ENCODE peak calls at places on chromosomes 16 and 17, in five cellular contexts. E, R, P, A and Q are unnamed samples.

GRCh38 chr17:73801455-73802100 is 157.3 kb upstream of the SDK2 start:
- DNase-seq in E (no peak), R (no peak), P (no peak), A (no peak), Q (no peak)

GRCh38 chr17:37417852-37418251 is 11.2 kb downstream of the TADA2A start:
- DNase-seq in E (no peak), R (peak; percentile 85), P (peak; percentile 30), A (no peak), Q (no peak)

GRCh38 chr17:81928497-81929252 is 1.1 kb upstream of the MAFG start:
- DNase-seq in E (no peak), R (no peak), P (no peak), A (no peak), Q (no peak)

GRCh38 chr17:34862384-34862783 is 98.9 kb downstream of the CCT6B start:
- DNase-seq in E (no peak), R (no peak), P (no peak), A (no peak), Q (no peak)

GRCh38 chr16:89636663-89637062 is 20.8 kb downstream of the CHMP1A start:
- DNase-seq in E (no peak), R (no peak), P (no peak), A (no peak), Q (no peak)

GRCh38 chr17:76640550-76641380 is 2.8 kb downstream of the ST6GALNAC1 start:
- DNase-seq in E (no peak), R (no peak), P (no peak), A (no peak), Q (no peak)

GRCh38 chr17:38730526-38731379 is 612 bp downstream of the CISD3 start:
- DNase-seq in E (peak; percentile 91), R (peak; percentile 42), P (peak; percentile 49), A (peak; percentile 64), Q (peak; percentile 42)

GRCh38 chr17:42704495-42705494 is 22.5 kb downstream of the CNTNAP1 start:
- DNase-seq in E (no peak), R (no peak), P (no peak), A (no peak), Q (no peak)

GRCh38 chr17:74960739-74961342 is 11.7 kb downstream of the HID1 start:
- DNase-seq in E (no peak), R (peak; percentile 30), P (peak; percentile 18), A (no peak), Q (peak; percentile 18)

GRCh38 chr17:75228305-75228704 is 22.8 kb downstream of the NUP85 start:
- DNase-seq in E (no peak), R (no peak), P (no peak), A (no peak), Q (no peak)

GRCh38 chr17:70040336-70040735 is 34.7 kb upstream of the KCNJ16 start:
- DNase-seq in E (no peak), R (peak; percentile 33), P (no peak), A (no peak), Q (no peak)

GRCh38 chr17:2230877-2231276 is 72.7 kb downstream of the SMG6 start:
- DNase-seq in E (no peak), R (peak; percentile 71), P (no peak), A (no peak), Q (no peak)

GRCh38 chr17:2937331-2938003 is 125.9 kb downstream of the OR1D5 start:
- DNase-seq in E (no peak), R (peak; percentile 36), P (no peak), A (no peak), Q (peak; percentile 38)

GRCh38 chr16:4193920-4194319 is 48.0 kb downstream of the SRL start:
- DNase-seq in E (peak; percentile 10), R (no peak), P (no peak), A (no peak), Q (no peak)

GRCh38 chr17:77783991-77784820 is 174.3 kb upstream of the TNRC6C start:
- DNase-seq in E (no peak), R (no peak), P (no peak), A (no peak), Q (no peak)

GRCh38 chr16:79293831-79294230 is 306.7 kb downstream of the MAF start:
- DNase-seq in E (no peak), R (no peak), P (no peak), A (no peak), Q (no peak)

GRCh38 chr17:82299452-82299851 is 18.0 kb downstream of the CD7 start:
- DNase-seq in E (no peak), R (no peak), P (no peak), A (no peak), Q (no peak)

GRCh38 chr16:22008215-22009142 is 568 bp downstream of the MOSMO start:
- DNase-seq in E (no peak), R (no peak), P (no peak), A (no peak), Q (no peak)

DNA sequence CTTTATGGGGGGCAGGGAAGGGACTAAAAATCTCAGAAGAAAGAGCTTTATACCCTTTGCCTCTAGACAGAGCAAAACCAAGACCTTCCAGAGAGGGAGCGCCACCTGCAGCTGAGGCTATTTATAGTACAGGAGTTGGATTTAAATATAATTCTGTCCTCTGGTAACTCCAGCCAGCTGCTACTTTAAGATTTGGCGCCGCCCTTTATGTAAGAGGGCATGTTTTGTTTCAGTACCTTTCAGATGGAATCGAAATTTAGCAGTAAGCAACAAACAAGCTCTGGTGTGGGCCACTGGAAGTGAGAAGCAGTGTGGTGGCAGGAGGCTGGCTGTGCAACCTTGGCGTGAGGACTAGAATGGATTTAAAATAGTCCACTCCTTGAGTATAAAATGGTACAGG is 5.2 kb upstream of the GUCY2D start:
- DNase-seq in E (peak; percentile 69), R (peak; percentile 36), P (peak; percentile 36), A (peak; percentile 39), Q (peak; percentile 28)
- TF ChIP-seq CTCF in E (peak; percentile 61), R (peak; percentile 56), P (peak; percentile 56), A (peak; percentile 60), Q (peak; percentile 65)

DNA sequence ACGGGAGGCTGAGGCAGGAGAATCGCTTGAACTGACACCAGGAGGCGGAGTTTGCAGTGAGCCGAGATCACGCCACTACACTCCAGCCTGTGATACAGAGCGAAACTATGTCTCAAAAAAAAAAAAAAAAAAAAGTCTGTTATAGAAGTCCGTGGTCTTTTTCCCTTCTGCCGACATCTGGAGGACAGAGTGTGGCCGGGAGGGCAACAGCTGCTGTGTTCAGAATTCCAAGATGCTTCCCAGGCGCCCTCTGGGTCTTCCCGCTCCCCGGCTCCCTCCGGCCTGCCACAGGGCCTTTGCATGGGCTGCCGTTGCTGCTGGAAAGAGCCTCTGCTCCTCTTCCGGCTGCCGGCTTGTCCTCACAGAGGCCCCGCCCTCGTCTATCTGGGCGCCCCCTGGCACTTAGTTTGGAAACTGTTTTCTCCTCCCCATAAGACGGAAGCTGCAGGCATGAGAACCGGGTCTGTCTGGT is 2.4 kb upstream of the CACNA1H start:
- DNase-seq in E (no peak), R (peak; percentile 47), P (peak; percentile 19), A (no peak), Q (peak; percentile 26)
- TF ChIP-seq CTCF in E (no peak), R (peak; percentile 12), P (no peak), A (no peak), Q (peak; percentile 43)

GRCh38 chr16:50139580-50139979 is 13.5 kb upstream of the TENT4B start:
- DNase-seq in E (no peak), R (no peak), P (no peak), A (no peak), Q (no peak)

GRCh38 chr16:50137268-50137667 is 15.8 kb upstream of the TENT4B start:
- DNase-seq in E (no peak), R (no peak), P (no peak), A (no peak), Q (no peak)

GRCh38 chr16:50133214-50133613 is 19.9 kb upstream of the TENT4B start:
- DNase-seq in E (no peak), R (no peak), P (no peak), A (no peak), Q (no peak)

DNA sequence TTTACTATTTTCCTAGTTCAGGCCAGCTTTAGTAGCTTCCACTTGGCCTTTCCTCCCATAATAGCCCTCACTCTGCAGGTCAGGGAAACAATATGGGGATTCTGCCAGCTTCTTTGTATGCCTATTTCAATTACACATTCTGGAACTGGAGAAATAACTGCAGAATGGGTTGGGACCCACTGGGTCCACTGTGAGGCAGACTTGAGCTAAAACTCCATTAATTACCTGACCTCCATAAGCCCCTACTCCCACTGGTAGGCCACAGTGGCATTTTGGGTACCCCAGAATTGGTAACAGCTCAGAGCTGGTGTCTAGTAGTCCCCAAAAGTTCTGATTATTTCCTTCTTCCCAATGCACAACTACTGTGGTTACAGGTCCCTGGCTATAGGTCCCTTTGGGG is 16.7 kb upstream of the TENT4B start:
- DNase-seq in E (no peak), R (no peak), P (no peak), A (no peak), Q (no peak)
- TF ChIP-seq CTCF in E (no peak), R (no peak), P (no peak), A (no peak), Q (peak; percentile 23)

DNA sequence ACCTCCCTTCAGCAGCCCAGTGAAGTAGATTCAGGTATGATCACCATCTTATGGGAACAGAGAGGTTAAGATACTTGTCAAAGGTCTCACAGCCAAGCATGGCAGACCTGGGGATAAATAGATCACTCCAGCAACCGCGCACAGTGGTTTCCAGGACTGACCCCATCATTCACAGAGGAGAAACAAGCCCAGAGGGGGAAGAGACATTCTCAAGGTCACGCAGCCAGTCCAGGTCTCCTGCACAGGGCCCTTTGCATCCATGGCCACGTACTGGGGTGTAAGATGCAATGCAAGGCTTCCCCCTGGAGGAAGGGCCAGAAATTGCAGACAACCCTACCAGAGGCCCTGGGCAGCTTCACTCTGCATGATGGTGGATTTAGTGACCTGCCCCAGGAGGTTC is 19.9 kb downstream of the TLE7 start:
- DNase-seq in E (no peak), R (no peak), P (no peak), A (no peak), Q (no peak)
- TF ChIP-seq CTCF in E (no peak), R (peak; percentile 15), P (peak; percentile 29), A (peak; percentile 66), Q (peak; percentile 70)